ENCODE peak calls at places on chromosome 22, in six cellular contexts. A, R, F, M, H and I are unnamed samples.

GRCh38 chr22:36197601-36198146 is 3.9 kb downstream of the APOL4 start:
- DNase-seq in A (no peak), R (peak), F (no peak), M (no peak), H (no peak), I (no peak)

GRCh38 chr22:44361391-44362126 is 48.8 kb upstream of the SHISAL1 start:
- DNase-seq in A (peak), R (no peak), F (no peak), M (no peak), H (no peak), I (no peak)

GRCh38 chr22:40190501-40190900 is 12.8 kb downstream of the TNRC6B start:
- DNase-seq in A (no peak), R (no peak), F (no peak), M (no peak), H (peak), I (no peak)

GRCh38 chr22:35818897-35819296 is 101.2 kb downstream of the APOL5 start:
- DNase-seq in A (no peak), R (no peak), F (no peak), M (no peak), H (no peak), I (no peak)

GRCh38 chr22:36734171-36735058 is 30.9 kb upstream of the CACNG2 start:
- DNase-seq in A (no peak), R (peak), F (no peak), M (peak), H (no peak), I (peak)

GRCh38 chr22:21754523-21755128 is 19.0 kb upstream of the YPEL1 start:
- DNase-seq in A (no peak), R (no peak), F (no peak), M (peak), H (peak), I (no peak)

GRCh38 chr22:46515208-46516111 is 22.0 kb downstream of the CELSR1 start:
- DNase-seq in A (no peak), R (no peak), F (no peak), M (no peak), H (no peak), I (no peak)

GRCh38 chr22:41725510-41726110 is 26.3 kb downstream of the MEI1 start:
- DNase-seq in A (no peak), R (no peak), F (no peak), M (no peak), H (peak), I (no peak)

GRCh38 chr22:44661659-44662569 is 40.1 kb upstream of the PRR5 start:
- DNase-seq in A (no peak), R (no peak), F (no peak), M (no peak), H (no peak), I (no peak)

GRCh38 chr22:24996420-24996952 is 44.0 kb downstream of the KIAA1671 start:
- DNase-seq in A (no peak), R (no peak), F (no peak), M (no peak), H (peak), I (peak)

GRCh38 chr22:22883090-22883727 is 4.4 kb upstream of the IGLL5 start:
- DNase-seq in A (no peak), R (peak), F (no peak), M (no peak), H (no peak), I (no peak)

GRCh38 chr22:44580176-44580575 is 82.1 kb upstream of the RTL6 start:
- DNase-seq in A (no peak), R (peak), F (no peak), M (no peak), H (no peak), I (peak)

GRCh38 chr22:42283288-42284229 is 13.1 kb upstream of the TCF20 start:
- DNase-seq in A (peak), R (no peak), F (no peak), M (peak), H (peak), I (no peak)

GRCh38 chr22:50696251-50696798 is 23.7 kb downstream of the SHANK3 start:
- DNase-seq in A (peak), R (peak), F (no peak), M (no peak), H (peak), I (peak)

DNA sequence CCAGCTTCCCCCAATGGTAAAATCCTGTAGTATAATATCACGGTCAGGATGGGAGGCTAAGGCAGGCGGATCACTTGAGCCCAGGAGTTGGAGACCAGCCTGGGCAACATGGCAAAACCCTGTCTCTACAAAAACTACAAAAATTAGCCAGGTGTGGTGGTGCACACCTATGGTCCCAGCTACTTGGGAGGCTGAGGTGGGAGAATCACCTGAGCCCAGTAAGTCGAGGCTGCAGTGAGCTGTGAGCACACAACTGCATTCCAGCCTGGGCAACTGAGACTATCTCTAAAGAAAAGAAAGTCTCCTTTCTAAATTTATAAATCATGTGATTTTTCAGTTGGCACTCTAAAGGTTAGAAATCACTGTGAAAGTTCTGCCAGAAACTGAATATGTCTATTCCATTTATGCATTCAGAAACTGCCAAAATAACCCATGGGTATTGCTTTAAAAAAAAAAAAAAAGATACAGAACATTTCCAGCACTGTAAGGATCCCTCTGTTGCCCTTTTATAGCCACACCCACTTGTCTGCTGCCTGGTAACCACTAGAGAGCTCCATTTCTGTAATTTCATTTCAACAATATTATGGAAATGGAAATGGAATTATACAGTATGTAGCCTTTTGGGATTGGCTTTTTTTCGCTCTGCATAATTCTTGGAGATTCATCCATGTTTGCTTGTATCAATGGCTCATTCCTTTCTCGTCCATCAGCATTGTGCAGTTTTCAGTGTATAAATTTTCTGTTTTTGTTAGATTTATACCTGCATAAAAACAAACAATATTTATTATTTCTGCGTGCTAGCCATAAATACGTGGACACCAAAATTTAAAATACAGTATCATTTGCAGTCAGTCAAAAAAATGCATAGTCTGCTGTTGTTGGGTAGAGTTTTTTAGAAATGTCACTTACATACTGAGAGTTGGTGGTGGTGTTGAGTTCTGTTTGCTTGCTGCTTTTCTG is 9.4 kb downstream of the CDC45 start:
- DNase-seq in A (no peak), R (no peak), F (no peak), M (no peak), H (no peak), I (no peak)
- TF ChIP-seq CTCF in A (peak), R (no peak), F (no peak), M (no peak), H (no peak), I (no peak)

GRCh38 chr22:48781391-48781790 is 1046.3 kb downstream of the BRD1 start:
- DNase-seq in A (no peak), R (peak), F (no peak), M (no peak), H (no peak), I (no peak)

GRCh38 chr22:48778308-48779195 is 1049.1 kb downstream of the BRD1 start:
- DNase-seq in A (no peak), R (peak), F (no peak), M (no peak), H (no peak), I (no peak)

GRCh38 chr22:48780597-48781277 is 1046.9 kb downstream of the BRD1 start:
- DNase-seq in A (no peak), R (peak), F (no peak), M (no peak), H (no peak), I (no peak)

GRCh38 chr22:48779211-48779643 is 1048.4 kb downstream of the BRD1 start:
- DNase-seq in A (no peak), R (peak), F (no peak), M (no peak), H (no peak), I (no peak)

DNA sequence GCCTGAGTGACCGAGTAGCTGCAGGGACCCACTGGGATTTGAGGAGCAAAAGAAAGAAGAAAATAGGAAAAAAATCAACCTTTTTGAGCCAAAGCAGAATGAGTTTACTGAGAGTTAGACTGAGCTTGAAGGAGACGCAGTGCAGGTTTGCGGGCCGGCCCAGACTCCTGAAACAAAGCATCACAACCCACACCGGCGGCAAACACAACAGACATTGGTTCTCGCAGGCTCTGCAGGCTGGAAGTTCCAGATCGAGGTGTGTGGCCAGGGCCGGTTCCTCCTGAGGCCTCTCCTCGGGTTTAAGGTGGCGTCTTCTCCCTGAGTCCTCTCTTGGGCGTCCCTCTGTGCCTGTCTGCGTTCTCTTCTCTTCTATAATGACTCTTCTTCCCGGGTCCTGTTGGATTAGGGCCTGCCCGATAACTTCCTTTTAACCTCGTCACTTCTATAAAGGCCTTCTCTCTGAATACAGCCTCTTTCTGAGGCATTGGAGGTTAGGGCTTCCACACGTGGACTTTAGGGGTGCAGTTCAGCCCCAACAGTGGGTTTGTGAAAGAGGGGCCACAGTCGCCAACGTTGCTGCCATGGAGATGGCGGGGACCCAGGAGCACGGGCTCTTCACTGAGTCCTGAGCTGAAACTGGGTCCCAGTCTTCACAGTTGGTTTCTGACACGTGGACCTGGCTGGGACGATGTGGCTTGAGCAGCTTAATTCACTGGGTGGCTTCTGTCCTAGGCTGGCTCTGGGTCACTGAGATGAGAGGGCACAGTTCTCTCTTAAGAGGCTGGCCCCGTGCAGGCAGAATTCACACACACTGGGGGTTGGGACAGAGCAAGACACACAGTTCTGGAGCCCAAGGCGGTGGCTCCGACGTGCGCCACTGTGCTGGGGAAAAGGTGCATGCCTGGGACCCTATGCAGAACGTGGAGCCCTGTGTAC is 1047.7 kb downstream of the BRD1 start:
- DNase-seq in A (no peak), R (peak), F (no peak), M (no peak), H (no peak), I (no peak)
- TF ChIP-seq CTCF in A (no peak), R (no peak), F (no peak), M (no peak), H (no peak), I (no peak)

GRCh38 chr22:18024276-18024939 is at the start of gene MICAL3:
- DNase-seq in A (peak), R (no peak), F (peak), M (peak), H (peak), I (peak)
- TF ChIP-seq CTCF in A (peak), R (no peak), F (peak), M (peak), H (peak), I (no peak)

DNA sequence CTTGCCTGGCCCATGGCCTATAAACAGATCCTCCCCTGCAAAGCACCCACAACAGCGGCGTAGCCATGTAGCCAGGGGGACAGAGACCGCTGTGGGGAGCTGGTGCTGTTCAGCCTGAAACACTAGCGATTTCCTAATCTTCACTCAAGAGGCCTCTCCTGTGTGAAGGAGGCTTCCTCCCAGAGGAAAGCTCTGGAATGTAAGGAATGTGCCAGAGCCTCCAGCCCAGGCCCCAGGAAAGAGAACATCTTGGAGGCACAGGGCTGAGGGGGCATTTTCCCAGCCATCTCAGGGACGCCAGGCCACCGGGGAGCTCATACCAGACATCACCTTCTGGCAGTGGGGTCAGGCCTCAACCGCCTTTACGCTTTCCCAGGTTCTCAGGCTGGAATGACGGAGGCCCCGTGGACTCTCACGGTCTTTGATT is 24.0 kb downstream of the MIAT start:
- DNase-seq in A (no peak), R (no peak), F (no peak), M (peak), H (no peak), I (no peak)
- TF ChIP-seq CTCF in A (no peak), R (no peak), F (no peak), M (no peak), H (no peak), I (no peak)

GRCh38 chr22:30947163-30947820 is 21.3 kb downstream of the MORC2 start:
- DNase-seq in A (no peak), R (no peak), F (no peak), M (no peak), H (no peak), I (no peak)
- TF ChIP-seq CTCF in A (no peak), R (no peak), F (no peak), M (no peak), H (no peak), I (no peak)

GRCh38 chr22:33126881-33127280 is 68.7 kb upstream of the SYN3 start:
- DNase-seq in A (no peak), R (no peak), F (no peak), M (no peak), H (no peak), I (no peak)
- TF ChIP-seq CTCF in A (peak), R (no peak), F (peak), M (no peak), H (peak), I (no peak)

GRCh38 chr22:29831958-29832357 is 6.1 kb downstream of the ASCC2 start:
- DNase-seq in A (no peak), R (no peak), F (no peak), M (no peak), H (no peak), I (no peak)
- TF ChIP-seq CTCF in A (no peak), R (no peak), F (no peak), M (no peak), H (no peak), I (no peak)